ENCODE peak calls at places on chromosome 5, in eight cellular contexts. N is nucleus accumbens; T is left cardiac atrium; Z is NCI-H2081; D is tibial nerve; V is activated CD8-positive, alpha-beta T cell treated with anti-CD3 and anti-CD28 coated beads for 36 hours; K is NCI-H460; P is NCI-H1105 treated with DMSO at 0.1 percent for 48 hours. H is an unnamed sample.

GRCh38 chr5:55154893-55155292 is 5.1 kb upstream of the GPX8 start:
- DNase-seq in N (no peak), T (no peak), Z (no peak), D (no peak), V (no peak), K (no peak), P (no peak), H (no peak)

GRCh38 chr5:177310757-177311173 is 933 bp downstream of the MXD3 start:
- DNase-seq in N (no peak), T (no peak), Z (peak), D (no peak), V (peak), K (no peak), P (peak), H (no peak)

GRCh38 chr5:1945606-1946005 is 62.9 kb upstream of the IRX4 start:
- DNase-seq in N (no peak), T (no peak), Z (no peak), D (no peak), V (no peak), K (no peak), P (no peak), H (no peak)

GRCh38 chr5:103373576-103374472 is 115.3 kb downstream of the MACIR start:
- DNase-seq in N (no peak), T (no peak), Z (no peak), D (no peak), V (no peak), K (no peak), P (no peak), H (no peak)

GRCh38 chr5:133843911-133844310 is 124.5 kb downstream of the C5orf15 start:
- DNase-seq in N (no peak), T (no peak), Z (no peak), D (no peak), V (no peak), K (no peak), P (no peak), H (no peak)

GRCh38 chr5:54215233-54215736 is 95.1 kb downstream of the ARL15 start:
- DNase-seq in N (no peak), T (no peak), Z (no peak), D (no peak), V (no peak), K (no peak), P (no peak), H (no peak)

GRCh38 chr5:146203872-146204192 is 427 bp downstream of the RBM27 start:
- DNase-seq in N (no peak), T (no peak), Z (no peak), D (no peak), V (no peak), K (no peak), P (no peak), H (no peak)

GRCh38 chr5:2754621-2755370 is 3.3 kb upstream of the IRX2 start:
- DNase-seq in N (no peak), T (no peak), Z (no peak), D (no peak), V (no peak), K (no peak), P (no peak), H (no peak)

GRCh38 chr5:124740991-124741583 is 5.4 kb downstream of the ZNF608 start:
- DNase-seq in N (no peak), T (no peak), Z (no peak), D (no peak), V (no peak), K (no peak), P (no peak), H (no peak)

GRCh38 chr5:14871084-14871572 is 450 bp downstream of the ANKH start:
- DNase-seq in N (no peak), T (peak), Z (peak), D (no peak), V (peak), K (no peak), P (peak), H (peak)

GRCh38 chr5:143152445-143152844 is 251.0 kb downstream of the NR3C1 start:
- DNase-seq in N (no peak), T (no peak), Z (no peak), D (no peak), V (no peak), K (no peak), P (no peak), H (no peak)

GRCh38 chr5:106376522-106376921 is 1294.2 kb downstream of the EFNA5 start:
- DNase-seq in N (no peak), T (no peak), Z (no peak), D (no peak), V (no peak), K (no peak), P (no peak), H (no peak)

GRCh38 chr5:133205649-133206048 is 153.8 kb downstream of the HSPA4 start:
- DNase-seq in N (no peak), T (no peak), Z (no peak), D (no peak), V (no peak), K (no peak), P (no peak), H (no peak)

GRCh38 chr5:15763754-15764153 is 263.8 kb downstream of the FBXL7 start:
- DNase-seq in N (no peak), T (no peak), Z (no peak), D (no peak), V (no peak), K (no peak), P (no peak), H (no peak)

GRCh38 chr5:139689631-139690384 is 41.7 kb downstream of the CXXC5 start:
- DNase-seq in N (no peak), T (no peak), Z (peak), D (peak), V (peak), K (peak), P (no peak), H (no peak)

GRCh38 chr5:133075572-133076536 is 24.0 kb downstream of the HSPA4 start:
- DNase-seq in N (no peak), T (no peak), Z (no peak), D (no peak), V (no peak), K (no peak), P (no peak), H (no peak)

GRCh38 chr5:14945450-14945849 is 73.9 kb upstream of the ANKH start:
- DNase-seq in N (no peak), T (no peak), Z (no peak), D (no peak), V (no peak), K (no peak), P (no peak), H (no peak)

GRCh38 chr5:134224905-134225779 is 731 bp downstream of the PPP2CA start:
- DNase-seq in N (no peak), T (peak), Z (peak), D (peak), V (peak), K (peak), P (peak), H (peak)

GRCh38 chr5:32420506-32420905 is 24.0 kb downstream of the ZFR start:
- DNase-seq in N (no peak), T (no peak), Z (no peak), D (no peak), V (no peak), K (no peak), P (no peak), H (no peak)

GRCh38 chr5:107670028-107670926 is 460 bp downstream of the EFNA5 start:
- DNase-seq in N (no peak), T (peak), Z (peak), D (no peak), V (peak), K (no peak), P (peak), H (peak)

GRCh38 chr5:79396265-79396664 is 117.7 kb downstream of the HOMER1 start:
- DNase-seq in N (no peak), T (no peak), Z (no peak), D (no peak), V (no peak), K (no peak), P (no peak), H (no peak)

GRCh38 chr5:92969781-92970237 is 611.2 kb downstream of the NR2F1-AS1 start:
- DNase-seq in N (peak), T (no peak), Z (no peak), D (no peak), V (no peak), K (no peak), P (no peak), H (no peak)

GRCh38 chr5:39543335-39543734 is 118.6 kb upstream of the DAB2 start:
- DNase-seq in N (no peak), T (no peak), Z (no peak), D (no peak), V (no peak), K (no peak), P (no peak), H (no peak)

GRCh38 chr5:40507095-40507494 is 172.6 kb upstream of the PTGER4 start:
- DNase-seq in N (no peak), T (no peak), Z (no peak), D (no peak), V (no peak), K (no peak), P (no peak), H (no peak)

GRCh38 chr5:105146867-105147266 is 1584.3 kb upstream of the NUDT12 start:
- DNase-seq in N (no peak), T (no peak), Z (no peak), D (no peak), V (no peak), K (peak), P (no peak), H (no peak)

GRCh38 chr5:176661676-176662075 is 14.4 kb downstream of the TSPAN17 start:
- DNase-seq in N (no peak), T (peak), Z (no peak), D (no peak), V (no peak), K (no peak), P (no peak), H (peak)

GRCh38 chr5:176573564-176574296 is 24.6 kb downstream of the CDHR2 start:
- DNase-seq in N (peak), T (peak), Z (peak), D (peak), V (peak), K (peak), P (peak), H (peak)

GRCh38 chr5:139952464-139953070 is 90.5 kb downstream of the NRG2 start:
- DNase-seq in N (no peak), T (no peak), Z (no peak), D (no peak), V (no peak), K (no peak), P (no peak), H (no peak)

GRCh38 chr5:96896806-96897205 is 20.5 kb downstream of the ERAP2 start:
- DNase-seq in N (no peak), T (no peak), Z (no peak), D (no peak), V (peak), K (no peak), P (no peak), H (no peak)

GRCh38 chr5:2755811-2756210 is 4.3 kb upstream of the IRX2 start:
- DNase-seq in N (no peak), T (no peak), Z (no peak), D (no peak), V (no peak), K (no peak), P (no peak), H (no peak)

GRCh38 chr5:153153086-153153485 is 337.4 kb upstream of the GRIA1 start:
- DNase-seq in N (no peak), T (no peak), Z (no peak), D (no peak), V (no peak), K (no peak), P (no peak), H (no peak)

GRCh38 chr5:160312960-160313734 is 783 bp upstream of the CCNJL start:
- DNase-seq in N (no peak), T (no peak), Z (peak), D (no peak), V (no peak), K (no peak), P (peak), H (no peak)

GRCh38 chr5:32325067-32325466 is 12.3 kb upstream of the MTMR12 start:
- DNase-seq in N (no peak), T (no peak), Z (no peak), D (no peak), V (no peak), K (no peak), P (no peak), H (no peak)

GRCh38 chr5:9652295-9652694 is 22.1 kb upstream of the TAS2R1 start:
- DNase-seq in N (no peak), T (no peak), Z (no peak), D (no peak), V (no peak), K (no peak), P (no peak), H (no peak)

GRCh38 chr5:78509145-78509865 is 139.3 kb downstream of the LHFPL2 start:
- DNase-seq in N (peak), T (no peak), Z (no peak), D (no peak), V (peak), K (no peak), P (peak), H (no peak)

GRCh38 chr5:106849266-106849665 is 821.5 kb downstream of the EFNA5 start:
- DNase-seq in N (no peak), T (no peak), Z (no peak), D (no peak), V (no peak), K (no peak), P (no peak), H (no peak)

GRCh38 chr5:57298985-57299491 is 125.2 kb downstream of the GPBP1 start:
- DNase-seq in N (no peak), T (peak), Z (peak), D (peak), V (peak), K (peak), P (peak), H (no peak)

H was measured in aorta.